ENCODE peak calls at places on chromosomes 6 and 20, in five cellular contexts. P is GM23248, K is OCI-LY7, N is neural progenitor cell, S is hepatocyte. W is an unnamed sample. For H3K4me1 and H3K9me3, the result is how much of the 10 kb centered on the place peaks cover.

GRCh38 chr6:170286246-170286933 is 4.5 kb downstream of the DLL1 start:
- DNase-seq in S (peak), P (no peak), K (no peak), N (peak), W (no peak)

GRCh38 chr20:1296117-1296610 is 30.1 kb downstream of the SNPH start:
- DNase-seq in P (no peak), N (no peak), S (no peak), K (no peak), W (no peak)

GRCh38 chr20:44720617-44720993 is 5.4 kb downstream of the CCN5 start:
- DNase-seq in S (no peak), N (no peak), K (no peak), P (peak), W (peak)

GRCh38 chr6:165511807-165512206 is 151.2 kb downstream of the PDE10A start:
- DNase-seq in S (no peak), N (no peak), K (no peak), P (no peak), W (no peak)

GRCh38 chr20:15654208-15654649 is 919.0 kb downstream of the KIF16B start:
- DNase-seq in S (peak), P (peak), N (peak), K (peak), W (peak)

GRCh38 chr6:87391334-87391733 is 16.4 kb upstream of the CFAP206 start:
- DNase-seq in P (peak), K (peak), S (peak), N (peak), W (peak)

GRCh38 chr6:45773906-45774305 is 241.8 kb downstream of the CLIC5 start:
- DNase-seq in N (no peak), P (no peak), K (no peak), S (no peak), W (no peak)

GRCh38 chr6:39852324-39852723 is 60.1 kb downstream of the DAAM2 start:
- DNase-seq in S (no peak), P (no peak), N (no peak), K (peak), W (no peak)

GRCh38 chr6:159252955-159253508 is 83.8 kb downstream of the FNDC1 start:
- DNase-seq in K (peak), N (peak), P (peak), S (peak), W (peak)

GRCh38 chr20:51650685-51651134 is 108.2 kb upstream of the NFATC2 start:
- DNase-seq in S (no peak), P (peak), K (peak), N (no peak), W (peak)

GRCh38 chr20:20261159-20261558 is 106.7 kb upstream of the INSM1 start:
- DNase-seq in N (no peak), S (no peak), K (peak), P (no peak), W (no peak)

GRCh38 chr20:33707668-33708067 is 12.4 kb downstream of the PXMP4 start:
- DNase-seq in N (no peak), P (no peak), S (no peak), K (no peak), W (no peak)

GRCh38 chr6:125363010-125363359 is 61.2 kb upstream of the HDDC2 start:
- DNase-seq in K (no peak), S (peak), N (no peak), P (peak), W (peak)

GRCh38 chr6:157478926-157479325 is 97.9 kb downstream of the ZDHHC14 start:
- DNase-seq in K (no peak), S (no peak), P (no peak), N (no peak), W (no peak)

GRCh38 chr6:43981363-43981990 is 145.8 kb downstream of the MRPL14 start:
- DNase-seq in P (no peak), S (no peak), N (no peak), K (no peak), W (no peak)

GRCh38 chr6:34243901-34244884 is 4.6 kb downstream of the SMIM29 start:
- DNase-seq in S (peak), P (peak), K (peak), N (no peak), W (peak)

GRCh38 chr20:9068896-9069663 is at the start of gene PLCB4:
- DNase-seq in K (no peak), P (peak), S (peak), N (peak), W (peak)

GRCh38 chr20:46255440-46256104 is 52.7 kb downstream of the CDH22 start:
- DNase-seq in S (peak), P (no peak), K (no peak), N (no peak), W (peak)

GRCh38 chr6:47047479-47048411 is 5.6 kb upstream of the ADGRF1 start:
- DNase-seq in N (peak), P (peak), S (peak), K (peak), W (peak)

GRCh38 chr6:119495230-119495683 is 145.7 kb upstream of the MAN1A1 start:
- DNase-seq in P (no peak), K (no peak), N (no peak), S (no peak), W (no peak)

GRCh38 chr20:63942250-63943006 is 13.8 kb downstream of the UCKL1 start:
- DNase-seq in P (peak), K (peak), S (no peak), N (peak), W (no peak)

GRCh38 chr6:125781307-125781868 is 9.4 kb upstream of the NCOA7 start:
- DNase-seq in K (no peak), N (no peak), S (no peak), P (peak), W (peak)

GRCh38 chr6:18386302-18386976 is 711 bp upstream of the RNF144B start:
- DNase-seq in S (no peak), N (peak), P (no peak), K (peak), W (no peak)

GRCh38 chr20:44541957-44542356 is 20.1 kb upstream of the SERINC3 start:
- DNase-seq in S (no peak), N (no peak), P (no peak), K (no peak), W (no peak)

GRCh38 chr6:79665725-79666551 is 34.8 kb downstream of the SH3BGRL2 start:
- DNase-seq in K (no peak), P (no peak), N (no peak), S (no peak), W (no peak)

GRCh38 chr20:57964011-57964862 is 254.4 kb upstream of the PMEPA1 start:
- DNase-seq in K (no peak), N (no peak), P (peak), S (no peak), W (no peak)

GRCh38 chr6:146911635-146912034 is 292.6 kb upstream of the STXBP5 start:
- DNase-seq in K (no peak), S (no peak), N (no peak), P (no peak), W (no peak)

GRCh38 chr6:4848382-4849068 is 72.3 kb downstream of the CDYL start:
- DNase-seq in N (peak), P (peak), K (peak), S (peak), W (peak)

GRCh38 chr20:35791823-35792222 is 20.0 kb downstream of the PHF20 start:
- DNase-seq in K (no peak), N (no peak), S (no peak), P (peak), W (peak)

GRCh38 chr20:50475879-50476292 is 34.3 kb upstream of the PTPN1 start:
- DNase-seq in K (no peak), S (no peak), P (peak), N (no peak), W (peak)

GRCh38 chr20:53827996-53828672 is 234.5 kb upstream of the ZNF217 start:
- DNase-seq in P (peak), K (no peak), N (no peak), S (peak), W (peak)

GRCh38 chr6:7114744-7115451 is 7.1 kb downstream of the RREB1 start:
- DNase-seq in N (no peak), S (no peak), P (no peak), K (no peak), W (no peak)
- H3K4me1 ChIP-seq in N (under half), S (under half), P (half or more), K (under half), W (under half)

DNA sequence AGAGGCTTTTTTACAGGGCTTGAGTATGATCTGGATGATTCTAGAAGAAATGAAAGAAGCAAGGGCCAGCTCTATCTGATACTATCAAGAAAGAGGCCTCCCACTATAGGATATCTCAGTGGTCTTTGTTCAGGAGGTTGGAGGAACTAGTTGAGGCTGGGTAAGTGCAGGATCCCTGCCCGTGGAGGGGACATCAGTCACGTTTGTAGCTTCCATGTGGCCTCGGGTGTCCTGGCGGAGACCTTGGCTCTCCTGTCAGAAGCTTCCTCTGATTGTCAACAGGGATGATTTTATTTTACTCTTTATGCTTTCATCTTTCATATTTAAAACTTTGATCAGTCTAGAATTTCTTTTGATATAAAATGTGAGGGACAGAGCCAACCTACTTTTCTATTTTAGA is 86.6 kb downstream of the PHACTR3 start:
- DNase-seq in K (no peak), P (no peak), S (no peak), N (no peak), W (no peak)
- H3K9me3 ChIP-seq in K (under half), P (under half), S (under half), N (under half), W (under half)

DNA sequence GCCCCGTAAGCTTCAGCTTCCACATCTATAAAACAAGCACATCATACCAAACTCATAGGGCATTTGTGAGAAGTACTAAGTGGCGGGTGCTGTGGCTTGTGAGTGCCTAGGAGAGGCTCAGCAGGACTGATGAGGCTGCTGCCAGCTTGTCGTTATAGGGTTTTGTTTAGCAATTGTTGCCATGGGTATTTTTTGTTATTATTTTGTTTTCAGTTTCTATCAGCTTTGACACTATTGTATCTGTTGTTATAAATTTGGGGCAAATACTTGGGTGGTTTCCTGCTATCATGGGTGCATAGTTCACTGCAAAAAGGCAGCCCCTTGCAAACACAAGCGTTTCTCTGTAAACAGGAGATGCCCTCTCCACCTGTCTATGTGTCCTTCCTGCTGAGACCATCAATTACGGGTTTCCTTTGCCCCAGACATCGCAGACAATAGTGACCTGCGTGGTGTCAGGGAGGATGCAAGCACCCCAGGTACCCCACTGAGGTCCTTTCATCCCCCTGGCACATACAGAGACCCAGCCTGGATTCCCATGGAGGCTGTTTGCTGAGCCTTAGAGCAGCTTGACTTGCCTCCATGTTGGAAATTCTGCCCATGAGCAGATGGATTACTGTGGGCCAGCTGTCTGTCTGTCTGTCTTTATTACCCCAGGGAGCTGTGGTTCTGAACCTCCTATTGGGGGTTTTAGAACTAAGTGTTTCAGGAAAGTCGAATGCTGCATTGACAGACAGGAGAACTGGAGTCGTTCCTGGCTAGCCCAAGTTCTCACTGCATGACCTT is 3.2 kb upstream of the CCDC167 start:
- DNase-seq in S (no peak), K (peak), P (no peak), N (no peak), W (no peak)
- TF ChIP-seq EZH2phosphoT487 in S (no peak), K (no peak), P (no peak), N (no peak), W (no peak)

GRCh38 chr6:13711384-13711725 is 280 bp downstream of the RANBP9 start:
- DNase-seq in N (no peak), K (peak), S (no peak), P (no peak), W (no peak)

GRCh38 chr6:13710552-13711383 is 867 bp downstream of the RANBP9 start:
- DNase-seq in S (peak), N (peak), P (peak), K (peak), W (peak)

GRCh38 chr6:13709698-13710551 is 1.7 kb downstream of the RANBP9 start:
- DNase-seq in S (peak), K (peak), N (peak), P (peak), W (peak)

GRCh38 chr6:13711726-13712484 is at the start of gene RANBP9:
- DNase-seq in K (peak), S (peak), P (peak), N (peak), W (peak)

DNA sequence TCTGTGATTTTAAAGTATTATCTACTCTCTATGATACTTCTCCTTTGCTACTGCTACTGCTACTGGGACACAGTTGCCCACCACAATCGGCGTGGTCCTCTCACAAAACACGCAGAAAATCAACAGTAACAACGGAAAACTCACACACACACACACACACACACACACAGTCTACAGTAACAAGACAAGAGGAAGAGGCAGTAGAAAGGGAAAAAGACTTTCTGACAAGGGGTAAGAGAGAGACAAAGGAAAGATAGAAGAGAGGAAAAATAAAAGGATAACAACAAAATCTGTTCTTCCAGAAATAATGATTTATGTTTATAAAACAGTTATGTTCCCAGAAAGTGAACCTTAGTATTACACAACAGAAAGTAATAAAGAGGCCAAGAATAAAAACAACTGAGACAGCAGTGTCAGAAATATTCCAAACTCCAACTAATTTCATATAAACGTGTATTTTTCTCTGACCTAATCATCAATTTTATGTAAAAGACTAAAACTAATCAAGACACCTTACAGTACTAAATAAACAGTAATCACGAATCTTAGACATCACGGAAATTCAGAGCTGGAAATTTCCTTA is 2.9 kb downstream of the RANBP9 start:
- DNase-seq in K (peak), N (no peak), P (peak), S (no peak), W (peak)
- H3K4me1 ChIP-seq in K (under half), N (under half), P (under half), S (under half), W (under half)

GRCh38 chr6:121627761-121628160 is 192.3 kb downstream of the GJA1 start:
- DNase-seq in K (no peak), P (peak), S (peak), N (peak), W (no peak)
- H3K9me3 ChIP-seq in K (under half), P (under half), S (under half), N (under half), W (under half)

GRCh38 chr20:7406671-7407070 is 533.6 kb downstream of the HAO1 start:
- DNase-seq in P (no peak), S (no peak), N (no peak), K (no peak), W (peak)
- TF ChIP-seq EZH2phosphoT487 in P (no peak), S (no peak), N (no peak), K (no peak), W (no peak)

GRCh38 chr6:116277124-116277523 is 2.6 kb downstream of the TSPYL1 start:
- DNase-seq in K (no peak), N (no peak), P (peak), S (no peak), W (no peak)
- H3K4me1 ChIP-seq in K (half or more), N (under half), P (under half), S (under half), W (under half)

DNA sequence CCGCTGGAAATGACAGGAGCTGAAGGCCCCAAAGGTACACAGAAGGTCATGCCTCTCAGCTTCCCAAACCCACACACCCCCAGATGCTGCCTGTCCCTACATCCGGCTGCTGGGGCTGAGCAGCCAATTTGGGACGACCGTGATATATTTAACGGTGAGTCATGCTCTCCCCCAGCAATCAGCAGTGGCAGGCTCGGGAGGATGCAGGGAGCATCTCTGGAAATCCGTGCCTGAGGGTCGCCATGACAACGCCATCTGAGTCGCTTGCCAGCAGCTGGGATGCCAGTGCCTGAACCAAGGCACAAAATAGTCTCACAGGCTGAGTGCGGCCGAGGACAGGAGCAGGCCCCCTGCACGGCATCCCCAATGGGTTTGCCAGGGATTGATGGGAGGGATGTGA is 57.9 kb downstream of the KCNB1 start:
- DNase-seq in N (peak), S (no peak), K (no peak), P (peak), W (no peak)
- H3K9me3 ChIP-seq in N (under half), S (under half), K (under half), P (under half), W (under half)

GRCh38 chr20:61531553-61532345 is 279.7 kb downstream of the CDH4 start:
- DNase-seq in N (no peak), P (no peak), K (no peak), S (peak), W (peak)
- TF ChIP-seq EZH2phosphoT487 in N (no peak), P (no peak), K (no peak), S (no peak), W (no peak)

W was measured in PC-3.